ENCODE peak calls at places on chromosome 13, in six cellular contexts. S, L, W, N, V and K are unnamed samples.
A peak's percentile ranks its signal among the peaks of the same experiment; 100 is the strongest.

GRCh38 chr13:67402546-67402945 is 172.4 kb upstream of the PCDH9 start:
- DNase-seq in S (no peak), N (no peak), L (no peak), W (no peak), V (no peak), K (no peak)

GRCh38 chr13:79898996-79899395 is 418.0 kb downstream of the NDFIP2 start:
- DNase-seq in V (no peak), S (no peak), L (no peak), N (no peak), W (peak; percentile 54), K (no peak)

GRCh38 chr13:92838786-92839185 is 387.8 kb upstream of the GPC6 start:
- DNase-seq in L (peak; percentile 34), V (no peak), W (peak; percentile 94), N (no peak), S (no peak), K (no peak)

GRCh38 chr13:22278336-22278929 is 607.6 kb downstream of the FGF9 start:
- DNase-seq in L (no peak), W (peak; percentile 63), N (peak; percentile 68), S (peak; percentile 37), V (no peak), K (peak; percentile 59)

GRCh38 chr13:110233682-110234280 is 73.2 kb downstream of the COL4A1 start:
- DNase-seq in L (no peak), W (no peak), N (no peak), V (no peak), S (no peak), K (no peak)

GRCh38 chr13:113458218-113459065 is 5.2 kb upstream of the ADPRHL1 start:
- DNase-seq in N (no peak), S (no peak), W (peak; percentile 55), L (no peak), V (no peak), K (no peak)

GRCh38 chr13:28375250-28375930 is 119.5 kb downstream of the FLT1 start:
- DNase-seq in L (no peak), V (no peak), N (no peak), S (no peak), W (no peak), K (no peak)

GRCh38 chr13:104875008-104875762 is 1660.3 kb downstream of the EFNB2 start:
- DNase-seq in N (no peak), V (no peak), S (no peak), W (no peak), L (no peak), K (no peak)

GRCh38 chr13:110455941-110456340 is 105.6 kb downstream of the RAB20 start:
- DNase-seq in S (peak; percentile 74), N (peak; percentile 83), L (peak; percentile 56), W (peak; percentile 61), V (peak; percentile 72), K (peak; percentile 53)

GRCh38 chr13:33263484-33263883 is 22.1 kb downstream of the STARD13 start:
- DNase-seq in L (no peak), V (no peak), W (no peak), N (no peak), S (no peak), K (no peak)

GRCh38 chr13:74145249-74145970 is 11.2 kb upstream of the KLF12 start:
- DNase-seq in V (no peak), L (no peak), S (no peak), N (no peak), W (peak; percentile 91), K (no peak)

GRCh38 chr13:93244141-93244917 is 17.7 kb downstream of the GPC6 start:
- DNase-seq in S (no peak), L (peak; percentile 57), W (peak; percentile 67), V (no peak), N (no peak), K (no peak)

GRCh38 chr13:39918837-39919236 is 263.4 kb downstream of the COG6 start:
- DNase-seq in N (no peak), L (no peak), W (no peak), V (no peak), S (no peak), K (no peak)

GRCh38 chr13:27672025-27672424 is 50.3 kb downstream of the POLR1D start:
- DNase-seq in N (no peak), L (no peak), V (no peak), W (no peak), S (no peak), K (no peak)

GRCh38 chr13:113907637-113908617 is 44.1 kb upstream of the GAS6 start:
- DNase-seq in S (no peak), W (peak; percentile 97), L (peak; percentile 78), N (peak; percentile 36), V (peak; percentile 34), K (no peak)

GRCh38 chr13:101346942-101347728 is 69.2 kb downstream of the NALCN start:
- DNase-seq in V (no peak), N (no peak), S (no peak), W (peak; percentile 14), L (peak; percentile 6), K (no peak)

GRCh38 chr13:60790620-60791019 is 393.6 kb downstream of the TDRD3 start:
- DNase-seq in L (no peak), N (no peak), V (no peak), S (no peak), W (no peak), K (no peak)

GRCh38 chr13:34201050-34201913 is 383.3 kb downstream of the RFC3 start:
- DNase-seq in V (no peak), L (peak; percentile 74), N (no peak), S (no peak), W (peak; percentile 61), K (no peak)

GRCh38 chr13:23567792-23568480 is 2.3 kb upstream of the TNFRSF19 start:
- DNase-seq in N (no peak), L (no peak), S (no peak), V (no peak), W (no peak), K (peak; percentile 14)
- TF ChIP-seq CTCF in N (no peak), L (no peak), S (no peak), V (no peak), W (peak; percentile 10), K (no peak)

DNA sequence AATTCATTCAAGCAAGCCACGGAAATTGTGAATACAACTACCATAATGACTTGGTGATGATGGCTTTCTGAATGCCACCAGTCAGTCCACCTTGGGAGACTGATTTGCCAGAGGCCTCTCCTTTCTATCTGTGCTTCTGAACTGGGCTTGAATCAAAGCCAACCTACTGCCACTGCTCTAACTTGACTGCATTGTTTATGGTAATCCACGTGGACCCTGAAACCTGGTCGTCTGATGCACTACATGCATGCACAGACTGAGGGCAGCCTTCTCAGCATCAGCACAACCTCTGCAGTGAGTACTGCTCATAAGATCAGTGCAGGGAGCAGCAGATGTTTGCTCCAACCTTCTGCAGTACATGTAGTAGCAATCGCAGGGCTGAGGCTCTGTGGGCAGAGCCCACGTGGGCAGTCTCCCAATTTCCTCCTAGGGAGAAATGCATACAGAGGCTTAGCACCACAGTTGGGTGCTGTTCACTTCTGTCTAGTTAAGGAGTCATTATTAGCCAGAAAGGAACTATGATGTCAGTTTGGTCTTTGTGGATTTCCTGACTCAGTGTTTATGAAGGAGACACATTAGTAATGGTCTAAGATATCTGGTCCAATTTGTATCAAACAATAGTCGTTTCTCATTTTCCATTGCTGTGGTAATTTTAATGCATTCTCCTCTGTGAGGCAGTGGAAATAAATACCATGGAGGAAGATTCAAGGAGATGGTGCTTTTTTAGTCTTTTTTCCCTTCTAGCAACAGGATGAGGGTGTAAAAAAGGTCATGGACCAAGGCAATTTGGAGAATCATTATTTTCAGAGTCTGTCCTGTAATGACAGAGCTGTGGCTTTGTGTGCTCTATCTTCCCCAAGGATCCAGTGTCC is 82.5 kb downstream of the AKAP11 start:
- DNase-seq in V (no peak), W (peak; percentile 48), S (no peak), L (peak; percentile 47), N (no peak), K (no peak)
- TF ChIP-seq CTCF in V (no peak), W (no peak), S (no peak), L (no peak), N (no peak), K (no peak)

DNA sequence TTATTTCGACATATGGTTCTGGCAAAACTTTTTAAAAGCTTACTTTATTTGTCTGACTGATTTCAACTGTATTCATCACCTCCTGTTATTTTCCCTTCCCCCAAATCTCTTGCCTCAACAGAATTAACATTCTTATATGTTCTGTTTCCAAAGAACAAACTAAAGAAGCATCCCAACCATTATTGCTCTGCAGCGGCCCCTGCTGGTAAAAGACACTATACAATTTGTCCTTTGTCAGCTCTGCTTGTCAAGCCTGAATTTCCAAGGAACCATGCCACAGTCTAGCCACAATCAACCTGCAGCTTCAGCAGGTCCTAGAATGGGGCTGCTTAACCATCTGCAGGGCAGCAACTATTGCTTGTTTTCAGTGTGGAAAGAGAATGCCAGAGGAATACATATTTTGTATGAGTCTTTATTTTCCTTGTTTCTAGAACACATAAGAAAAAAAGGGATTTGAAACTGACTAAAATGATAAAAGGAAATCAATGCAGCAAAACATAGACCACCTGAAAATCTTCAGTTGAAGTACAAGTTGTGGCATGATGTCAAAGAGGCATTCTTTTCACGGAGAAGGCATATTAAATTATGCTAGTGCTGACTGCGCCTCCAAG is 845.3 kb downstream of the DIAPH3 start:
- DNase-seq in S (peak; percentile 75), W (peak; percentile 46), L (peak; percentile 43), N (peak; percentile 54), V (peak; percentile 63), K (peak; percentile 52)
- TF ChIP-seq CTCF in S (peak; percentile 79), W (peak; percentile 69), L (peak; percentile 86), N (peak; percentile 64), V (peak; percentile 10), K (peak; percentile 24)

GRCh38 chr13:50345804-50346203 is 330.6 kb downstream of the KCNRG start:
- DNase-seq in N (no peak), S (no peak), W (no peak), V (no peak), L (no peak), K (no peak)

GRCh38 chr13:50353651-50354415 is 338.6 kb downstream of the KCNRG start:
- DNase-seq in L (peak; percentile 35), N (no peak), V (no peak), S (no peak), W (peak; percentile 62), K (no peak)

GRCh38 chr13:50352720-50353491 is 337.7 kb downstream of the KCNRG start:
- DNase-seq in V (no peak), N (no peak), W (no peak), L (no peak), S (no peak), K (no peak)

GRCh38 chr13:50344717-50345116 is 329.5 kb downstream of the KCNRG start:
- DNase-seq in L (no peak), V (no peak), N (no peak), S (no peak), W (no peak), K (no peak)

GRCh38 chr13:50348402-50348801 is 333.2 kb downstream of the KCNRG start:
- DNase-seq in L (no peak), S (no peak), V (no peak), N (peak; percentile 14), W (no peak), K (no peak)
- TF ChIP-seq CTCF in L (no peak), S (no peak), V (no peak), N (no peak), W (no peak), K (no peak)